ENCODE peak calls at places on chromosome 1, in five cellular contexts. P is AG08396, D is HFF-Myc, S is T-cell, H is amygdala. C is an unnamed sample.

GRCh38 chr1:147735423-147735822 is 25.0 kb downstream of the GJA5 start:
- DNase-seq in S (no peak), P (no peak), H (no peak), D (no peak), C (no peak)

GRCh38 chr1:19203440-19203839 is 6.6 kb downstream of the UBR4 start:
- DNase-seq in H (no peak), S (no peak), D (no peak), P (peak), C (no peak)

GRCh38 chr1:36436820-36437219 is 13.4 kb downstream of the OSCP1 start:
- DNase-seq in D (no peak), H (no peak), S (no peak), P (no peak), C (no peak)

GRCh38 chr1:76153856-76154212 is 79.3 kb downstream of the ST6GALNAC3 start:
- DNase-seq in S (no peak), D (no peak), H (no peak), P (no peak), C (no peak)

GRCh38 chr1:198179556-198179981 is 22.8 kb downstream of the NEK7 start:
- DNase-seq in P (no peak), H (no peak), S (no peak), D (peak), C (no peak)

GRCh38 chr1:98674075-98674781 is 12.7 kb downstream of the SNX7 start:
- DNase-seq in H (no peak), P (no peak), D (no peak), S (no peak), C (no peak)

GRCh38 chr1:205588691-205589445 is 42.9 kb downstream of the ELK4 start:
- DNase-seq in H (no peak), D (no peak), S (no peak), P (peak), C (peak)

GRCh38 chr1:237672748-237673147 is 218.0 kb downstream of the ZP4 start:
- DNase-seq in S (no peak), D (no peak), H (no peak), P (no peak), C (no peak)

GRCh38 chr1:11645670-11646265 is 8.5 kb downstream of the FBXO2 start:
- DNase-seq in S (peak), D (peak), H (peak), P (peak), C (peak)

GRCh38 chr1:214552174-214552608 is 789 bp upstream of the PTPN14 start:
- DNase-seq in P (peak), H (no peak), S (no peak), D (peak), C (peak)

GRCh38 chr1:37802439-37802838 is 5.2 kb upstream of the C1orf122 start:
- DNase-seq in D (no peak), P (no peak), S (no peak), H (no peak), C (no peak)

GRCh38 chr1:53154859-53155438 is 12.5 kb upstream of the SLC1A7 start:
- DNase-seq in D (no peak), S (no peak), H (no peak), P (no peak), C (no peak)

GRCh38 chr1:199751962-199752687 is 275.4 kb upstream of the NR5A2 start:
- DNase-seq in H (no peak), D (no peak), P (no peak), S (no peak), C (no peak)

GRCh38 chr1:100107696-100108095 is 25.0 kb downstream of the SASS6 start:
- DNase-seq in D (no peak), P (no peak), S (no peak), H (no peak), C (no peak)

GRCh38 chr1:31429583-31429982 is 16.6 kb downstream of the SERINC2 start:
- DNase-seq in S (no peak), H (no peak), D (no peak), P (no peak), C (no peak)

GRCh38 chr1:156796340-156797097 is 20.1 kb downstream of the SH2D2A start:
- DNase-seq in D (no peak), H (no peak), S (no peak), P (no peak), C (no peak)

GRCh38 chr1:178502856-178503255 is 6.1 kb upstream of the CLEC20A start:
- DNase-seq in S (no peak), P (no peak), D (no peak), H (no peak), C (no peak)

GRCh38 chr1:116538527-116538926 is 32.3 kb downstream of the CD58 start:
- DNase-seq in D (no peak), H (no peak), S (no peak), P (peak), C (no peak)

C was measured in dorsolateral prefrontal cortex.